ENCODE peak calls at places on chromosomes 5 and 9, in seven cellular contexts. Q, K, M, A, Z, O and V are unnamed samples.

GRCh38 chr5:177339107-177339638 is 12.3 kb downstream of the LMAN2 start:
- DNase-seq in Q (no peak), K (no peak), M (no peak), A (peak; percentile 82), Z (no peak), O (no peak), V (peak; percentile 27)

GRCh38 chr9:136693490-136694162 is 6.4 kb upstream of the AGPAT2 start:
- DNase-seq in Q (peak; percentile 24), K (no peak), M (peak; percentile 79), A (no peak), Z (no peak), O (peak; percentile 91), V (peak; percentile 95)

GRCh38 chr5:8363133-8363532 is 494.2 kb downstream of the MTRR start:
- DNase-seq in Q (peak; percentile 8), K (no peak), M (no peak), A (no peak), Z (no peak), O (no peak), V (no peak)

GRCh38 chr9:71781391-71781790 is 13.1 kb upstream of the CEMIP2 start:
- DNase-seq in Q (no peak), K (no peak), M (no peak), A (no peak), Z (no peak), O (no peak), V (no peak)

GRCh38 chr5:177427919-177428573 is 1.6 kb downstream of the GRK6 start:
- DNase-seq in Q (no peak), K (no peak), M (peak; percentile 89), A (peak; percentile 90), Z (no peak), O (no peak), V (peak; percentile 50)

GRCh38 chr5:10859393-10860195 is 98.6 kb upstream of the DAP start:
- DNase-seq in Q (no peak), K (no peak), M (no peak), A (no peak), Z (no peak), O (no peak), V (no peak)

GRCh38 chr5:97142521-97143254 is at the start of gene LIX1:
- DNase-seq in Q (peak; percentile 36), K (no peak), M (peak; percentile 54), A (no peak), Z (no peak), O (peak; percentile 18), V (no peak)

GRCh38 chr9:698276-698675 is 143.2 kb upstream of the DMRT1 start:
- DNase-seq in Q (peak; percentile 68), K (no peak), M (no peak), A (no peak), Z (no peak), O (no peak), V (no peak)

GRCh38 chr9:107480386-107480789 is 9.2 kb downstream of the KLF4 start:
- DNase-seq in Q (peak; percentile 73), K (no peak), M (peak; percentile 19), A (no peak), Z (peak; percentile 68), O (peak; percentile 8), V (peak; percentile 53)

GRCh38 chr9:77769246-77769645 is 121.1 kb upstream of the GNA14 start:
- DNase-seq in Q (no peak), K (no peak), M (no peak), A (peak; percentile 56), Z (no peak), O (no peak), V (no peak)

GRCh38 chr5:2742921-2743679 is 8.4 kb downstream of the IRX2 start:
- DNase-seq in Q (no peak), K (no peak), M (no peak), A (no peak), Z (no peak), O (no peak), V (no peak)

GRCh38 chr5:14008819-14009311 is 64.4 kb upstream of the DNAH5 start:
- DNase-seq in Q (peak; percentile 85), K (no peak), M (no peak), A (no peak), Z (no peak), O (peak; percentile 47), V (no peak)

GRCh38 chr5:132771559-132771998 is 5.5 kb downstream of the SEPTIN8 start:
- DNase-seq in Q (peak; percentile 67), K (no peak), M (no peak), A (no peak), Z (peak; percentile 54), O (peak; percentile 37), V (no peak)

GRCh38 chr5:117623042-117623815 is 1048.6 kb upstream of the SEMA6A start:
- DNase-seq in Q (peak; percentile 10), K (no peak), M (no peak), A (no peak), Z (no peak), O (no peak), V (no peak)

GRCh38 chr5:138927979-138928378 is 52.8 kb upstream of the LRRTM2 start:
- DNase-seq in Q (peak; percentile 23), K (no peak), M (no peak), A (peak; percentile 80), Z (no peak), O (peak; percentile 92), V (peak; percentile 70)

GRCh38 chr5:150601774-150602345 is 38.6 kb upstream of the SYNPO start:
- DNase-seq in Q (no peak), K (no peak), M (no peak), A (peak; percentile 56), Z (no peak), O (no peak), V (no peak)

GRCh38 chr9:108439967-108440366 is 415.8 kb downstream of the ACTL7B start:
- DNase-seq in Q (peak; percentile 76), K (no peak), M (no peak), A (no peak), Z (no peak), O (no peak), V (no peak)

GRCh38 chr5:79109527-79110492 is 1.8 kb upstream of the BHMT start:
- DNase-seq in Q (no peak), K (no peak), M (peak; percentile 50), A (no peak), Z (no peak), O (peak; percentile 56), V (peak; percentile 52)

GRCh38 chr5:13566903-13567339 is 377.6 kb downstream of the DNAH5 start:
- DNase-seq in Q (peak; percentile 87), K (no peak), M (no peak), A (no peak), Z (no peak), O (no peak), V (no peak)

GRCh38 chr5:148796931-148797330 is 29.5 kb upstream of the ADRB2 start:
- DNase-seq in Q (no peak), K (no peak), M (no peak), A (no peak), Z (no peak), O (no peak), V (no peak)

GRCh38 chr9:35521708-35522107 is 31.8 kb downstream of the RUSC2 start:
- DNase-seq in Q (peak; percentile 88), K (no peak), M (no peak), A (no peak), Z (no peak), O (no peak), V (no peak)

GRCh38 chr5:3349704-3350565 is 245.7 kb upstream of the IRX1 start:
- DNase-seq in Q (no peak), K (no peak), M (no peak), A (peak; percentile 50), Z (no peak), O (no peak), V (no peak)

GRCh38 chr5:151799407-151799806 is 27.7 kb downstream of the G3BP1 start:
- DNase-seq in Q (peak; percentile 51), K (no peak), M (no peak), A (no peak), Z (no peak), O (no peak), V (no peak)

GRCh38 chr5:119362714-119363113 is 6.9 kb downstream of the TNFAIP8 start:
- DNase-seq in Q (no peak), K (no peak), M (no peak), A (no peak), Z (no peak), O (no peak), V (no peak)
- H3K27ac ChIP-seq in Q (no peak overlapping the region), K (peak overlapping the region; percentile 21), M (no peak overlapping the region), A (no peak overlapping the region), Z (no peak overlapping the region), O (no peak overlapping the region), V (peak overlapping the region; percentile 44)

GRCh38 chr9:79013715-79014610 is 557.8 kb upstream of the TLE4 start:
- DNase-seq in Q (peak; percentile 38), K (no peak), M (no peak), A (no peak), Z (no peak), O (no peak), V (no peak)
- TF ChIP-seq POLR2A in Q (no peak), K (no peak), M (no peak), A (no peak), Z (no peak), O (no peak), V (no peak)

GRCh38 chr5:77632526-77633268 is 5.8 kb downstream of the OTP start:
- DNase-seq in Q (no peak), K (no peak), M (no peak), A (no peak), Z (no peak), O (no peak), V (no peak)

GRCh38 chr5:77628840-77629552 is 9.5 kb downstream of the OTP start:
- DNase-seq in Q (no peak), K (no peak), M (no peak), A (no peak), Z (no peak), O (no peak), V (no peak)

GRCh38 chr5:77629553-77630245 is 8.8 kb downstream of the OTP start:
- DNase-seq in Q (no peak), K (no peak), M (no peak), A (no peak), Z (no peak), O (no peak), V (no peak)

GRCh38 chr5:77630246-77631165 is 8.0 kb downstream of the OTP start:
- DNase-seq in Q (no peak), K (no peak), M (no peak), A (peak; percentile 87), Z (no peak), O (peak; percentile 76), V (peak; percentile 25)

GRCh38 chr5:77631166-77631582 is 7.3 kb downstream of the OTP start:
- DNase-seq in Q (no peak), K (peak; percentile 82), M (no peak), A (no peak), Z (no peak), O (no peak), V (no peak)
- H3K4me3 ChIP-seq in Q (no peak overlapping the region), K (peak overlapping the region; percentile 76), M (no peak overlapping the region), A (peak overlapping the region; percentile 34), Z (no peak overlapping the region), O (peak overlapping the region; percentile 36), V (peak overlapping the region; percentile 57)

DNA sequence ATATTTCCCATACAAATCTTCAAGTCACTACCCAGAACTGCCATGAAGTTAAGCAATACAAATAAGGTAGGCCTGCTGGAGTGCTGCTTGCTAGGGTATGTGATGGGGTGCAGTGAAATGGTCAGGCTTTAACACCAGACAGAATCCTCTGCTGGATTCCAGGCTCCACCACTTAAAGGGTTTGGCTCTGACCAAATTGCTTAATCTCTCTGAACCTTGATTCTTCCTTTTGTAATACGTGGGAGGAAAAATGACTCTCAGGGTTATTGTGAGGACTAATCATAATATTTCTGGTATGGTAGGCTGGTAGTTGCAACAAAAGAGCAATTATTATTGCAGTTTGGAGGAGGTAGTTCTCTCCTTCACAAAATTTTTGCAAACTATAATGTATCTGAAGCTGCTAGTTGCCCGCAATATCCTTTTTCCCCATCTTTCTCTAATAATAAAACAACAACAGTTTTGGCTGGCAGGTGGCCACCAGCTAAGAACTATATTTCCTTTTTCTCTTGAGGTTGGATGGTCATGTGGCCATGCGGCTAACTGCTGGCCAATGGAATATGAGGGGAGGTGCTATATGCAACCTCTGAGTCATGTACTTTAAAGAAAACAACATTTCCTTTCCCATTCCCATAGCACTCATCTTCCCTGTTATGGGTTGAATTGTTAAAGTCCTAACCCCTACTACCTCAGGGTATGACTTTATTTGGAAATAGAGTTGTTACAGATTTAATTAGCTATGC is 44.1 kb downstream of the CCL28 start:
- DNase-seq in Q (peak; percentile 4), K (no peak), M (peak; percentile 31), A (no peak), Z (no peak), O (no peak), V (no peak)
- H3K27ac ChIP-seq in Q (no peak overlapping the region), K (no peak overlapping the region), M (no peak overlapping the region), A (no peak overlapping the region), Z (no peak overlapping the region), O (no peak overlapping the region), V (no peak overlapping the region)